ENCODE peak calls at places on chromosome 13, in six cellular contexts. One of them, this sample, is unnamed.

GRCh38 chr13:51821666-51822065 is 17.7 kb upstream of the DHRS12 start:
- ATAC-seq in GM12878: no peak
- ATAC-seq in K562: no peak
- ATAC-seq in A549: no peak
- ATAC-seq in HepG2: no peak
- ATAC-seq in upper lobe of left lung: no peak
- ATAC-seq in this sample: no peak

GRCh38 chr13:40445557-40445990 is 220.9 kb downstream of the FOXO1 start:
- ATAC-seq in A549: no peak
- ATAC-seq in K562: no peak
- ATAC-seq in upper lobe of left lung: no peak
- ATAC-seq in HepG2: no peak
- ATAC-seq in GM12878: peak
- ATAC-seq in this sample: peak

GRCh38 chr13:99199541-99200432 is 867 bp upstream of the UBAC2 start:
- ATAC-seq in K562: peak
- ATAC-seq in GM12878: peak
- ATAC-seq in upper lobe of left lung: peak
- ATAC-seq in A549: peak
- ATAC-seq in HepG2: peak
- ATAC-seq in this sample: no peak

GRCh38 chr13:52414963-52415362 is 9.0 kb upstream of the THSD1 start:
- ATAC-seq in A549: no peak
- ATAC-seq in GM12878: no peak
- ATAC-seq in K562: no peak
- ATAC-seq in upper lobe of left lung: no peak
- ATAC-seq in HepG2: no peak
- ATAC-seq in this sample: no peak

GRCh38 chr13:74301200-74302063 is 167.2 kb upstream of the KLF12 start:
- ATAC-seq in A549: no peak
- ATAC-seq in K562: no peak
- ATAC-seq in upper lobe of left lung: no peak
- ATAC-seq in HepG2: no peak
- ATAC-seq in GM12878: no peak
- ATAC-seq in this sample: no peak

GRCh38 chr13:71278512-71278911 is 588.5 kb downstream of the DACH1 start:
- ATAC-seq in upper lobe of left lung: no peak
- ATAC-seq in A549: no peak
- ATAC-seq in K562: no peak
- ATAC-seq in GM12878: no peak
- ATAC-seq in HepG2: no peak
- ATAC-seq in this sample: no peak

GRCh38 chr13:99836291-99836690 is 135.3 kb downstream of the ZIC5 start:
- ATAC-seq in A549: no peak
- ATAC-seq in GM12878: no peak
- ATAC-seq in upper lobe of left lung: no peak
- ATAC-seq in HepG2: no peak
- ATAC-seq in K562: no peak
- ATAC-seq in this sample: no peak

GRCh38 chr13:108033800-108034707 is 181.3 kb downstream of the LIG4 start:
- ATAC-seq in A549: no peak
- ATAC-seq in HepG2: no peak
- ATAC-seq in K562: no peak
- ATAC-seq in upper lobe of left lung: no peak
- ATAC-seq in GM12878: no peak
- ATAC-seq in this sample: no peak

DNA sequence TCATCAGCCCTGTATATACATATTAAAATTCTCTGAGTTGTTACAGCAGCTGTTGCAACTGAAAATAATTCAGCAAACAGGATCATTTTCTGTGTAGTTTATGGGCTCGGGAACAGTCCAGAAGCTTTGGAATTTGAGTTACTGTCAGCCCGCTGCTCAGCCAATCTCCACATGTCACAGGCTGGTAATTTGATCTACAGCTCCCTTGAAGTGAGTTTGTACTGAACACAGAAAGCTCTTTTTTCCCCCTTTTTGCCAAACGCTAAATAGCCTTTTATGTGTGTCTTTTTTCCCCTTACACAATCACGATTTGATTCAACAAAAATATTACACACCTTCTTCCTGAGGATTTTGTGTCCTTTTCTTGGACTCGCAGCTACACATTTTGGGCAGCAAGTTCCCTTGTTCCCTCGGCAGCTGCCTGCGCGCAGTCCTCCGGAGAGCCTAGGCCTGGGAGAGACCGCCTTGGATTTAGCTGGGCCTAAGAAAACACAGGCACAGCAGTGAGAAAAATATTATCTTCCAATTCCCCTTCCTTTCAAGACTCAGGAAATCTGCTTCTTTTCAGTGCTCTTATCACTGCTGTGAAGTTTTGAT is 371.4 kb downstream of the KCNRG start:
- ATAC-seq in upper lobe of left lung: peak
- ATAC-seq in GM12878: no peak
- ATAC-seq in HepG2: no peak
- ATAC-seq in K562: peak
- ATAC-seq in A549: no peak
- ATAC-seq in this sample: no peak
- H3K27ac ChIP-seq in upper lobe of left lung: peak
- H3K27ac ChIP-seq in GM12878: no peak
- H3K27ac ChIP-seq in HepG2: no peak
- H3K27ac ChIP-seq in K562: no peak
- H3K27ac ChIP-seq in A549: no peak
- H3K27ac ChIP-seq in this sample: no peak

DNA sequence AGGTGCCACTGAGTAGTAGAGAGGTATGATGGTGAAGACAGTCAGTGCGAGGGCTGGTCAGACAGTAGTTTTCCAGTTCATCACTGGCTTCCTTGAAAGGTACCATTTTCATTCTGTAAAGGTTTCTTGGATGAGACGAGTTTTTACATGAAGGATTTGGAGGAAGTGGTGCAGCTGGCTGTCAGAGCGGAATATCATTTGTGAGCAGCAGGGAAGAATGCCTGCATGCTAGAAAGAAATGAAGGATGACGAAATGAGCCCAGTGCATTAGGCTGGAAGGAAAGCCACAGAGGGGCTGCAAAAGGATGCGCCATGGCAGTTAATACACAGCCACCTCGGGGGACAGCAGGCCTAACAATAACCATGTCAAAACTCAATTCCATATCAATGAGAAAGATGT is 504.0 kb downstream of the RFC3 start:
- ATAC-seq in GM12878: no peak
- ATAC-seq in upper lobe of left lung: no peak
- ATAC-seq in A549: no peak
- ATAC-seq in K562: no peak
- ATAC-seq in HepG2: no peak
- ATAC-seq in this sample: no peak
- TF ChIP-seq EP300 in GM12878: no peak
- TF ChIP-seq EP300 in upper lobe of left lung: no peak
- TF ChIP-seq EP300 in A549: no peak
- TF ChIP-seq EP300 in K562: no peak
- TF ChIP-seq EP300 in HepG2: no peak
- TF ChIP-seq EP300 in this sample: no peak

GRCh38 chr13:79155883-79156282 is 250.2 kb downstream of the RBM26 start:
- ATAC-seq in K562: no peak
- ATAC-seq in HepG2: no peak
- ATAC-seq in A549: no peak
- ATAC-seq in upper lobe of left lung: no peak
- ATAC-seq in GM12878: no peak
- ATAC-seq in this sample: no peak
- TF ChIP-seq CTCF in K562: no peak
- TF ChIP-seq CTCF in HepG2: no peak
- TF ChIP-seq CTCF in A549: no peak
- TF ChIP-seq CTCF in upper lobe of left lung: no peak
- TF ChIP-seq CTCF in GM12878: no peak
- TF ChIP-seq CTCF in this sample: no peak

DNA sequence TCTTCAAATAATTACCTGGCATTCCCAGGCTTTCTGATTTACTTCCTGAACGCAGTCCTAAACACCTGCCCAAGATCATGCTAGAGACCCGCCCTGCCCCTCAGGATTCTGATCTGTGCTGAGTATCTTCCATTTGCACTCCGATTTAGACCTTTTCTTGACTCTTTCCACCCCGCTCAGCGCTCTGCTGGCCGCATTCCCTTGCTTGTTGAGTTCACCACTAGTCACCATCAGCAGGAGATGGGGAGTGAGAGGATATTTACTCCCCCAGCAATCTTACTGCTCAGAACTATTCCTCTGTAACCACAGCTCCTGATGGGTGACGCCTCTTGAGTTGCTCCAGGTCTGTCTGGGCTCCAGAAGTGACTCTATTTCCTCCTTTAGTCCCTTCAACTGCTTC is 419.4 kb upstream of the MIR17HG start:
- ATAC-seq in A549: no peak
- ATAC-seq in GM12878: no peak
- ATAC-seq in upper lobe of left lung: no peak
- ATAC-seq in HepG2: no peak
- ATAC-seq in K562: no peak
- ATAC-seq in this sample: no peak
- H3K27ac ChIP-seq in A549: no peak
- H3K27ac ChIP-seq in GM12878: no peak
- H3K27ac ChIP-seq in upper lobe of left lung: no peak
- H3K27ac ChIP-seq in HepG2: no peak
- H3K27ac ChIP-seq in K562: no peak
- H3K27ac ChIP-seq in this sample: no peak